ENCODE peak calls at places on chromosomes 12 and 14, in eight cellular contexts. R, B, S, U, T, I, N and W are unnamed samples.

GRCh38 chr12:24232531-24232930 is 283.1 kb upstream of the SOX5 start:
- DNase-seq in R (no peak), B (no peak), S (no peak), U (peak; percentile 9), T (no peak), I (no peak), N (no peak), W (no peak)

GRCh38 chr12:57135939-57136338 is 7.7 kb downstream of the LRP1 start:
- DNase-seq in R (no peak), B (peak; percentile 54), S (no peak), U (no peak), T (peak; percentile 87), I (peak; percentile 87), N (no peak), W (no peak)

GRCh38 chr14:99529899-99530298 is 48.7 kb downstream of the CCNK start:
- DNase-seq in R (no peak), B (no peak), S (no peak), U (no peak), T (no peak), I (peak; percentile 13), N (no peak), W (no peak)

GRCh38 chr14:60249321-60250251 is 565 bp downstream of the PPM1A start:
- DNase-seq in R (peak; percentile 82), B (peak; percentile 79), S (peak; percentile 69), U (peak; percentile 63), T (peak; percentile 80), I (peak; percentile 75), N (no peak), W (peak; percentile 65)

GRCh38 chr14:81837304-81837703 is 303.7 kb upstream of the SEL1L start:
- DNase-seq in R (no peak), B (no peak), S (no peak), U (no peak), T (no peak), I (no peak), N (no peak), W (no peak)

GRCh38 chr12:127810026-127810425 is 456.9 kb upstream of the TMEM132C start:
- DNase-seq in R (no peak), B (no peak), S (no peak), U (no peak), T (no peak), I (peak; percentile 77), N (peak; percentile 79), W (no peak)

GRCh38 chr12:1425396-1425729 is 169.0 kb downstream of the FBXL14 start:
- DNase-seq in R (no peak), B (no peak), S (no peak), U (no peak), T (no peak), I (no peak), N (no peak), W (no peak)

GRCh38 chr12:12024958-12025682 is 45.6 kb upstream of the BCL2L14 start:
- DNase-seq in R (no peak), B (no peak), S (no peak), U (no peak), T (no peak), I (no peak), N (no peak), W (no peak)

GRCh38 chr12:64385468-64385867 is 5.1 kb downstream of the C12orf56 start:
- DNase-seq in R (no peak), B (no peak), S (no peak), U (peak; percentile 82), T (no peak), I (no peak), N (no peak), W (no peak)

GRCh38 chr14:61476737-61477410 is 155.5 kb downstream of the PRKCH start:
- DNase-seq in R (no peak), B (no peak), S (no peak), U (peak; percentile 90), T (no peak), I (peak; percentile 99), N (peak; percentile 53), W (no peak)

GRCh38 chr12:133226690-133227089 is 9.0 kb downstream of the ANHX start:
- DNase-seq in R (no peak), B (no peak), S (no peak), U (no peak), T (no peak), I (no peak), N (no peak), W (no peak)

GRCh38 chr12:130647814-130648213 is 68.3 kb downstream of the RIMBP2 start:
- DNase-seq in R (no peak), B (no peak), S (no peak), U (no peak), T (no peak), I (no peak), N (no peak), W (no peak)

GRCh38 chr12:111437816-111438454 is 32.2 kb downstream of the SH2B3 start:
- DNase-seq in R (peak; percentile 81), B (no peak), S (no peak), U (peak; percentile 77), T (no peak), I (peak; percentile 90), N (peak; percentile 53), W (no peak)

GRCh38 chr14:21723431-21724045 is 49.9 kb upstream of the OR4E1 start:
- DNase-seq in R (no peak), B (peak; percentile 84), S (no peak), U (peak; percentile 14), T (no peak), I (peak; percentile 25), N (no peak), W (no peak)

GRCh38 chr12:47752552-47752951 is 6.1 kb downstream of the RAPGEF3 start:
- DNase-seq in R (no peak), B (no peak), S (no peak), U (peak; percentile 91), T (no peak), I (no peak), N (no peak), W (no peak)

GRCh38 chr12:86006727-86007126 is 132.6 kb downstream of the NTS start:
- DNase-seq in R (no peak), B (no peak), S (no peak), U (no peak), T (no peak), I (peak; percentile 5), N (no peak), W (no peak)

GRCh38 chr14:92252291-92252690 is 70.7 kb upstream of the SLC24A4 start:
- DNase-seq in R (no peak), B (no peak), S (no peak), U (no peak), T (no peak), I (no peak), N (no peak), W (no peak)

GRCh38 chr12:71797506-71797905 is 42.1 kb upstream of the TBC1D15 start:
- DNase-seq in R (no peak), B (no peak), S (no peak), U (no peak), T (no peak), I (no peak), N (no peak), W (no peak)

GRCh38 chr12:42299392-42300308 is 26.2 kb downstream of the ZCRB1 start:
- DNase-seq in R (no peak), B (no peak), S (no peak), U (peak; percentile 61), T (no peak), I (peak; percentile 39), N (peak; percentile 45), W (no peak)

GRCh38 chr12:42291680-42292079 is 34.2 kb downstream of the ZCRB1 start:
- DNase-seq in R (no peak), B (no peak), S (no peak), U (no peak), T (no peak), I (no peak), N (no peak), W (no peak)

GRCh38 chr12:42298887-42299286 is 27.0 kb downstream of the ZCRB1 start:
- DNase-seq in R (no peak), B (no peak), S (no peak), U (no peak), T (no peak), I (no peak), N (no peak), W (no peak)

DNA sequence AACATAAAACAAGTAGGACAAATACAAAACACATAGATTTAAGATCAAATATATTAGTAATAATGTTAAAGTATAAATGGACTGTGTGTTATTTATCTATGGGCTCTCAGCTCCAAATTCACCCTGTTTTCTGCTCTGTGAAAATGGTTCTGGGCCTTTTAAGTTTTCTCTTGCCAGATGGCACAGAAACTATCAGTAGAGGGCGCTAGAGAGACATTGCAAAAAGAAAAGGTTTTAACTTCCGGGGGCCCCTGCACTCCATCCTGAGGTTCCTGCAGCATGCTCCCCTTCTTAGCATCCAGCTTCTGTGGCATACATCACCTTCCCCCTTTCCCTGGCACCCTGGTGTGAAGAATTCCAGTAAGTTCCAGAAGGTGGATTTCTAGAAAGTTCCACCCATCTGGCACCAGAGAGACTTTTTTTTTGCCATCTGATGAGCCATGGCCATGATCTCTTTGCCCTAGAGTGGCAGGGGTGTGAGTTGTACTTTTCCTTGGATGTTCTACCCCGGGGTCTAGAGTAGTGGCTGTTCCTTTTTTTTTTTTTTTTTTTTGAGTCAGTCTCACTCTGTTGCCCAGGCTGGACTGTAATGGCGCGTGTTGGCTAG is 29.3 kb downstream of the ZCRB1 start:
- DNase-seq in R (no peak), B (no peak), S (no peak), U (no peak), T (no peak), I (peak; percentile 18), N (no peak), W (no peak)
- TF ChIP-seq CTCF in R (no peak), B (peak; percentile 58), S (peak; percentile 42), U (peak; percentile 35), T (no peak), I (peak; percentile 43), N (peak; percentile 56), W (no peak)

GRCh38 chr14:73283592-73284379 is 46.5 kb downstream of the PAPLN start:
- DNase-seq in R (no peak), B (peak; percentile 45), S (no peak), U (no peak), T (no peak), I (peak; percentile 52), N (no peak), W (no peak)
- TF ChIP-seq CTCF in R (no peak), B (no peak), S (peak; percentile 15), U (no peak), T (no peak), I (peak; percentile 44), N (peak; percentile 48), W (no peak)

GRCh38 chr14:102517412-102518062 is 8.0 kb upstream of the ANKRD9 start:
- DNase-seq in R (no peak), B (peak; percentile 48), S (no peak), U (no peak), T (peak; percentile 46), I (no peak), N (no peak), W (no peak)
- TF ChIP-seq CTCF in R (no peak), B (no peak), S (no peak), U (no peak), T (no peak), I (peak; percentile 13), N (no peak), W (no peak)

DNA sequence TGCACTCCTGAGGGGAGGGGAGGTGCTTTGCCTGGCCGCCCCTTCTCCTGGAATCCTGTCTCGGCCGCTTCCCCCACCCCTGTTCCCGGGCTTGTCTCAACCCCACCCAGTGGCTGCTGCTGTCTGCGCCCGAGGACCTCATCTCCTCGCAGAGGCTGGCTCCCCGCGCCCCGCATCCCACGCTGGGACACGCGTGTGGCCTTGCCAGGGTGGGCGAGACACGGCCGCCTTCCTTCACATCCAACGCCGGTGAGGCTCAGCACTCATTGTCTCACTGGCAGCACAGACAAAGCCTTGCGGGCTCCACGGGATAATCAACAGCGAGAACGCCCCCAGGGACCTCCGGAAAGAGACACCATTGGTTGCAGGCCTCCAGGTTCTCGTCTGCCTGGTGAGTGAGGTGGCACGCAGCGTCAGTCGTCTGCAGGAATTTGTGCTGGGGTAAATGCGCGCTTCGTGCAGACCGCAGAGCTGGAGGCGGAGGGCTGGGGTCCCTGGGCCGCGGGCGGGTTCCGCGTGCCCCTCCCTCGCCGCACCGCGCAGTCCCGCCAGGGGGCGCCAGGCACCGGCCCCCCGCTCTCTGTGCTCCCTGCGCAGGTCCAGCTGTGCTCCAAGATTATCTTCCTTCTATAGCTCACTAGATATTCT is 26.8 kb downstream of the CCDC177 start:
- DNase-seq in R (no peak), B (peak; percentile 80), S (peak; percentile 68), U (no peak), T (no peak), I (peak; percentile 44), N (no peak), W (no peak)
- TF ChIP-seq CTCF in R (peak; percentile 60), B (peak; percentile 92), S (peak; percentile 92), U (peak; percentile 45), T (no peak), I (peak; percentile 88), N (peak; percentile 62), W (no peak)